ENCODE peak calls at places on chromosomes 5 and 9, in eight cellular contexts. C is omental fat pad, M is lung, B is GM13976, S is prostate gland, P is HFF-Myc, A is cardiac fibroblast, G is adrenal gland. F is an unnamed sample.

GRCh38 chr5:55691265-55692105 is 20.6 kb downstream of the SLC38A9 start:
- DNase-seq in C (no peak), M (no peak), B (peak), S (no peak), P (no peak), A (peak), G (no peak), F (no peak)

GRCh38 chr5:123916331-123917121 is 404.5 kb downstream of the CSNK1G3 start:
- DNase-seq in C (no peak), M (no peak), B (no peak), S (peak), P (peak), A (peak), G (no peak), F (no peak)

GRCh38 chr9:36864491-36865410 is 169.3 kb downstream of the PAX5 start:
- DNase-seq in C (no peak), M (no peak), B (no peak), S (no peak), P (no peak), A (no peak), G (no peak), F (no peak)

GRCh38 chr9:132166599-132166998 is 4.7 kb downstream of the NTNG2 start:
- DNase-seq in C (no peak), M (no peak), B (no peak), S (no peak), P (no peak), A (peak), G (no peak), F (no peak)

GRCh38 chr9:80784647-80785046 is 904.7 kb downstream of the TLE1 start:
- DNase-seq in C (no peak), M (no peak), B (no peak), S (no peak), P (no peak), A (no peak), G (no peak), F (no peak)

GRCh38 chr9:117958726-117959125 is 254.5 kb downstream of the TLR4 start:
- DNase-seq in C (no peak), M (no peak), B (no peak), S (no peak), P (no peak), A (no peak), G (no peak), F (no peak)

GRCh38 chr5:170278611-170279500 is 18.7 kb downstream of the LCP2 start:
- DNase-seq in C (no peak), M (peak), B (peak), S (no peak), P (no peak), A (no peak), G (no peak), F (no peak)

GRCh38 chr9:5008206-5008605 is 23.1 kb downstream of the JAK2 start:
- DNase-seq in C (no peak), M (no peak), B (no peak), S (no peak), P (no peak), A (no peak), G (no peak), F (no peak)

GRCh38 chr9:134328341-134328840 is 2.1 kb downstream of the RXRA start:
- DNase-seq in C (no peak), M (no peak), B (no peak), S (no peak), P (no peak), A (peak), G (no peak), F (no peak)

GRCh38 chr9:13113201-13113600 is 166.3 kb downstream of the MPDZ start:
- DNase-seq in C (no peak), M (no peak), B (no peak), S (no peak), P (peak), A (peak), G (no peak), F (no peak)

GRCh38 chr5:141821430-141821925 is 56.7 kb downstream of the PCDH1 start:
- DNase-seq in C (no peak), M (no peak), B (no peak), S (no peak), P (peak), A (peak), G (no peak), F (no peak)

GRCh38 chr5:153513171-153513570 is 22.7 kb downstream of the GRIA1 start:
- DNase-seq in C (no peak), M (no peak), B (no peak), S (no peak), P (no peak), A (peak), G (no peak), F (no peak)

GRCh38 chr5:120682851-120683250 is 218.8 kb downstream of the PRR16 start:
- DNase-seq in C (no peak), M (no peak), B (no peak), S (no peak), P (no peak), A (no peak), G (no peak), F (no peak)

GRCh38 chr5:123785160-123786001 is 273.4 kb downstream of the CSNK1G3 start:
- DNase-seq in C (no peak), M (no peak), B (no peak), S (no peak), P (peak), A (peak), G (no peak), F (no peak)

GRCh38 chr9:99253772-99254431 is 31.8 kb downstream of the SEC61B start:
- DNase-seq in C (no peak), M (no peak), B (peak), S (no peak), P (no peak), A (no peak), G (no peak), F (no peak)

GRCh38 chr5:127290019-127290945 is at the start of gene MEGF10:
- DNase-seq in C (no peak), M (no peak), B (peak), S (peak), P (no peak), A (peak), G (peak), F (no peak)

GRCh38 chr5:86565197-86565789 is 52.4 kb upstream of the COX7C start:
- DNase-seq in C (no peak), M (no peak), B (no peak), S (no peak), P (no peak), A (no peak), G (no peak), F (no peak)

GRCh38 chr9:14277761-14278160 is 36.2 kb downstream of the NFIB start:
- DNase-seq in C (no peak), M (no peak), B (no peak), S (no peak), P (no peak), A (no peak), G (no peak), F (no peak)

GRCh38 chr5:15683332-15683731 is 183.4 kb downstream of the FBXL7 start:
- DNase-seq in C (no peak), M (no peak), B (no peak), S (no peak), P (no peak), A (peak), G (no peak), F (no peak)

GRCh38 chr5:149267241-149267973 is 4.3 kb upstream of the AFAP1L1 start:
- DNase-seq in C (no peak), M (no peak), B (no peak), S (no peak), P (no peak), A (no peak), G (no peak), F (no peak)

GRCh38 chr5:159208508-159209437 is 580 bp downstream of the RNF145 start:
- DNase-seq in C (no peak), M (no peak), B (peak), S (peak), P (no peak), A (peak), G (peak), F (no peak)

GRCh38 chr9:111533099-111533785 is 8.3 kb downstream of the ZNF483 start:
- DNase-seq in C (no peak), M (no peak), B (no peak), S (no peak), P (no peak), A (peak), G (no peak), F (no peak)

GRCh38 chr5:110333384-110333783 is 393.1 kb downstream of the TMEM232 start:
- DNase-seq in C (no peak), M (no peak), B (no peak), S (no peak), P (no peak), A (peak), G (no peak), F (no peak)

GRCh38 chr9:68705636-68706578 is 867 bp downstream of the PIP5K1B start:
- DNase-seq in C (no peak), M (no peak), B (peak), S (no peak), P (no peak), A (peak), G (peak), F (no peak)

GRCh38 chr5:98275980-98276379 is 497.5 kb upstream of the RGMB start:
- DNase-seq in C (no peak), M (no peak), B (no peak), S (no peak), P (no peak), A (no peak), G (no peak), F (no peak)

GRCh38 chr9:136608331-136609159 is 54.2 kb upstream of the EGFL7 start:
- DNase-seq in C (no peak), M (no peak), B (peak), S (no peak), P (no peak), A (no peak), G (no peak), F (no peak)

GRCh38 chr5:68012429-68012828 is 203.1 kb upstream of the PIK3R1 start:
- DNase-seq in C (no peak), M (no peak), B (no peak), S (no peak), P (no peak), A (no peak), G (no peak), F (no peak)

GRCh38 chr9:7936201-7936600 is 136.6 kb upstream of the DMAC1 start:
- DNase-seq in C (no peak), M (no peak), B (no peak), S (no peak), P (no peak), A (no peak), G (no peak), F (no peak)

GRCh38 chr5:34923694-34924461 is 5.5 kb upstream of the DNAJC21 start:
- DNase-seq in C (no peak), M (no peak), B (peak), S (no peak), P (peak), A (peak), G (no peak), F (no peak)

GRCh38 chr9:8686502-8686901 is 886.9 kb upstream of the DMAC1 start:
- DNase-seq in C (no peak), M (no peak), B (no peak), S (no peak), P (no peak), A (no peak), G (no peak), F (no peak)

GRCh38 chr9:6086006-6086655 is 70.7 kb upstream of the RANBP6 start:
- DNase-seq in C (no peak), M (no peak), B (no peak), S (no peak), P (no peak), A (no peak), G (no peak), F (no peak)

GRCh38 chr9:97384406-97385262 is 27.3 kb upstream of the TDRD7 start:
- DNase-seq in C (no peak), M (no peak), B (no peak), S (no peak), P (no peak), A (no peak), G (no peak), F (no peak)

GRCh38 chr5:171837522-171837921 is 51.9 kb downstream of the SMIM23 start:
- DNase-seq in C (no peak), M (no peak), B (no peak), S (no peak), P (no peak), A (no peak), G (no peak), F (no peak)

GRCh38 chr9:120974921-120975320 is 48.3 kb upstream of the TRAF1 start:
- DNase-seq in C (no peak), M (no peak), B (no peak), S (no peak), P (no peak), A (no peak), G (no peak), F (no peak)

GRCh38 chr9:6184749-6185645 is 30.6 kb upstream of the IL33 start:
- DNase-seq in C (no peak), M (no peak), B (peak), S (no peak), P (no peak), A (peak), G (no peak), F (no peak)

GRCh38 chr9:87959916-87960581 is 14.3 kb downstream of the CDK20 start:
- DNase-seq in C (no peak), M (no peak), B (no peak), S (no peak), P (no peak), A (peak), G (no peak), F (no peak)

GRCh38 chr5:72723584-72723983 is 92.9 kb upstream of the TNPO1 start:
- DNase-seq in C (no peak), M (no peak), B (no peak), S (no peak), P (no peak), A (no peak), G (no peak), F (no peak)

GRCh38 chr5:72722792-72723402 is 93.6 kb upstream of the TNPO1 start:
- DNase-seq in C (no peak), M (no peak), B (no peak), S (no peak), P (no peak), A (no peak), G (no peak), F (no peak)

GRCh38 chr5:72720205-72720604 is 96.3 kb upstream of the TNPO1 start:
- DNase-seq in C (no peak), M (no peak), B (no peak), S (no peak), P (no peak), A (no peak), G (no peak), F (no peak)

GRCh38 chr5:72721844-72722243 is 94.6 kb upstream of the TNPO1 start:
- DNase-seq in C (no peak), M (no peak), B (no peak), S (no peak), P (no peak), A (no peak), G (no peak), F (no peak)
- TF ChIP-seq CTCF in C (no peak), M (no peak), B (no peak), S (no peak), P (no peak), A (no peak), G (no peak), F (no peak)

GRCh38 chr9:110427497-110428104 is 89.9 kb upstream of the TXNDC8 start:
- DNase-seq in C (no peak), M (no peak), B (peak), S (no peak), P (no peak), A (peak), G (peak), F (no peak)
- TF ChIP-seq CTCF in C (no peak), M (no peak), B (peak), S (no peak), P (peak), A (peak), G (peak), F (peak)

DNA sequence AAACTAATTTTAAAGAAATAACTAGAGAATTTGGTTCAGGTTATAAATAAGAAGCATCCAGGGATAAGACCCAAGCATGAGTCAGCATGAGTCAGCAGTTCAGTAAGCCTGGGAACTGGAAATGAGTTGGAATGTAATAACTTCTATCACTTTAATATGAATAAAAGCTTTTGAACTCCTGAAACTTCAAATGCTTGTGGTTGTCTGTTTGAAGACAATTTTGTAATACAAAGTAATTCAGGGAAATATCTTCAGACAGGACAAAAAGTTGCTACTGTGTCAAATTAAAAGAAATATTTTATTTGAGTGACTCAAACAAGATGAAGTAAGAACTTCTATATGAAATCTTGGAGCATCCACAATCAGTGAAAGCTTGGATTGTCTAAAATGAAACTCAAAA is 331.2 kb upstream of the DAB2 start:
- DNase-seq in C (no peak), M (no peak), B (no peak), S (no peak), P (peak), A (peak), G (peak), F (no peak)
- TF ChIP-seq CTCF in C (no peak), M (no peak), B (no peak), S (no peak), P (no peak), A (no peak), G (no peak), F (no peak)

DNA sequence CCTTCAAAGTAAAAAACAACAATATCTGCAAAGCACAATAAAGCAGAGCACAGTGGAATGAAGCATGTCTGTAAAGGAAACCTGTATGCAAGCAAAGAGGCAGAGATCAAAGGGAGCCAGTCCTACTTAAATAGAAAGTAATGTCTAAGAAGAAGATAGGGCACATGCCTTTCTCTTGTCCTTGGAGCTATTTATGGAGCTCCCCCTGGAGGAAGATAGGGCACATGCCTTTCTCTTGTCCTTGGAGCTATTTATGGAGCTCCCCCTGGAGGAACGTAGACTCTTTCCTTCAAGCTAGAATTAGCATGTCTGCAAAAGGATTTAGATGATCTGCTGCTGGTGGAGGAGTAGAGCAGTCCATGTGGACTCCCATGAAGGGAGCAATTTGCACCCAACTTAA is 168.1 kb upstream of the RASEF start:
- DNase-seq in C (no peak), M (no peak), B (no peak), S (no peak), P (no peak), A (no peak), G (no peak), F (no peak)
- TF ChIP-seq CTCF in C (no peak), M (no peak), B (no peak), S (no peak), P (peak), A (peak), G (no peak), F (peak)

GRCh38 chr5:128844354-128844923 is 120.8 kb upstream of the SLC27A6 start:
- DNase-seq in C (no peak), M (no peak), B (peak), S (no peak), P (no peak), A (peak), G (no peak), F (no peak)
- TF ChIP-seq CTCF in C (no peak), M (no peak), B (no peak), S (peak), P (no peak), A (peak), G (no peak), F (peak)

DNA sequence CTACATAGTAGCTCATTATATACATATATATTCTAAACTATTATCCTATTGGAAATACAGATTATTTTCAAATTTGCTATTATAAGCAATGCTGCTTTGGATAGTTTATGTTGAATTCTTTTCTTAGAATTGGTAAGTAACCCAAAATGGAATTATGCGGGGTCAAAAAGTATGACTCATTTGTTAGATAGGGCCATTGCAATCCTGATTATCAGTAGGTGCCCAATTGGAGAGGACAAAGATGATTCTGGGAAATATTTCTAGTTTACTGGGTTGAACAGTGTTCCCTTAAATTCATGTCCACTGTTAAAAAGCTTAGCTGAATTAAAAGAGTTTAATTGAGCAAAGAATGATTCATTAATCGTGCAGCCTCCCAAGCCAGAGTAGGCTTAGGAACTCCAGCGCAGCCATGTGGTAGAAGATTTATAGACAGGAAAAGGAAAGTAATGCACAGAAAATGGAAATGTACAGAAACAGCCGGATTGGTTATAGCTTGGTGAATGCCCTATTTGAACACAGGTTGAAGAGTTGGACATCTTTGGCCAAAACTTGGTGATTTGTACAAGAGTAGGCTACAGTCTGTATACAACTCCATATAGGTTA is 81.8 kb downstream of the GDNF start:
- DNase-seq in C (no peak), M (no peak), B (no peak), S (no peak), P (no peak), A (no peak), G (no peak), F (no peak)
- TF ChIP-seq CTCF in C (no peak), M (no peak), B (no peak), S (no peak), P (peak), A (peak), G (no peak), F (peak)

GRCh38 chr5:64678400-64678799 is 11.9 kb upstream of the SHISAL2B start:
- DNase-seq in C (no peak), M (no peak), B (no peak), S (no peak), P (no peak), A (no peak), G (no peak), F (no peak)

GRCh38 chr5:64682608-64683007 is 7.7 kb upstream of the SHISAL2B start:
- DNase-seq in C (no peak), M (no peak), B (no peak), S (no peak), P (no peak), A (no peak), G (no peak), F (no peak)

GRCh38 chr5:64680289-64680688 is 10.0 kb upstream of the SHISAL2B start:
- DNase-seq in C (no peak), M (no peak), B (no peak), S (no peak), P (no peak), A (peak), G (no peak), F (no peak)
- TF ChIP-seq CTCF in C (no peak), M (no peak), B (no peak), S (no peak), P (peak), A (no peak), G (no peak), F (peak)